ENCODE peak calls at places on chromosomes 2 and 18, in seven cellular contexts. One of them, this sample, is unnamed.

GRCh38 chr2:46679761-46680160 is 200.4 kb downstream of the TMEM247 start:
- DNase-seq in AG08395: peak; percentile 70
- DNase-seq in fibroblast of villous mesenchyme: peak; percentile 42
- DNase-seq in activated CD4-positive, alpha-beta T cell treated with anti-CD3 and anti-CD28 coated beads, Interleukin-2, amount 10 ng/mL, durations not matched to agents 24 days and 14 days: no peak
- DNase-seq in tibial artery: no peak
- DNase-seq in activated T-cell treated with anti-CD3 and anti-CD28 coated beads, Interleukin-2, amount 50 U/mL, for 72 hours: no peak
- DNase-seq in kidney tubule cell: no peak
- DNase-seq in this sample: no peak

GRCh38 chr2:42793314-42794270 is 1.2 kb upstream of the HAAO start:
- DNase-seq in AG08395: peak; percentile 31
- DNase-seq in fibroblast of villous mesenchyme: no peak
- DNase-seq in activated CD4-positive, alpha-beta T cell treated with anti-CD3 and anti-CD28 coated beads, Interleukin-2, amount 10 ng/mL, durations not matched to agents 24 days and 14 days: no peak
- DNase-seq in tibial artery: no peak
- DNase-seq in activated T-cell treated with anti-CD3 and anti-CD28 coated beads, Interleukin-2, amount 50 U/mL, for 72 hours: no peak
- DNase-seq in kidney tubule cell: no peak
- DNase-seq in this sample: no peak

GRCh38 chr2:20391951-20392699 is 41.5 kb upstream of the PUM2 start:
- DNase-seq in AG08395: no peak
- DNase-seq in fibroblast of villous mesenchyme: no peak
- DNase-seq in activated CD4-positive, alpha-beta T cell treated with anti-CD3 and anti-CD28 coated beads, Interleukin-2, amount 10 ng/mL, durations not matched to agents 24 days and 14 days: no peak
- DNase-seq in tibial artery: no peak
- DNase-seq in activated T-cell treated with anti-CD3 and anti-CD28 coated beads, Interleukin-2, amount 50 U/mL, for 72 hours: no peak
- DNase-seq in kidney tubule cell: peak; percentile 84
- DNase-seq in this sample: no peak

GRCh38 chr2:223746611-223747010 is 90.8 kb downstream of the AP1S3 start:
- DNase-seq in AG08395: no peak
- DNase-seq in fibroblast of villous mesenchyme: no peak
- DNase-seq in activated CD4-positive, alpha-beta T cell treated with anti-CD3 and anti-CD28 coated beads, Interleukin-2, amount 10 ng/mL, durations not matched to agents 24 days and 14 days: no peak
- DNase-seq in tibial artery: no peak
- DNase-seq in activated T-cell treated with anti-CD3 and anti-CD28 coated beads, Interleukin-2, amount 50 U/mL, for 72 hours: no peak
- DNase-seq in kidney tubule cell: no peak
- DNase-seq in this sample: no peak

GRCh38 chr2:47617523-47618271 is 165.2 kb upstream of the MSH6 start:
- DNase-seq in AG08395: no peak
- DNase-seq in fibroblast of villous mesenchyme: no peak
- DNase-seq in activated CD4-positive, alpha-beta T cell treated with anti-CD3 and anti-CD28 coated beads, Interleukin-2, amount 10 ng/mL, durations not matched to agents 24 days and 14 days: no peak
- DNase-seq in tibial artery: no peak
- DNase-seq in activated T-cell treated with anti-CD3 and anti-CD28 coated beads, Interleukin-2, amount 50 U/mL, for 72 hours: no peak
- DNase-seq in kidney tubule cell: no peak
- DNase-seq in this sample: no peak

GRCh38 chr2:86274918-86275275 is 62.5 kb downstream of the REEP1 start:
- DNase-seq in AG08395: no peak
- DNase-seq in fibroblast of villous mesenchyme: no peak
- DNase-seq in activated CD4-positive, alpha-beta T cell treated with anti-CD3 and anti-CD28 coated beads, Interleukin-2, amount 10 ng/mL, durations not matched to agents 24 days and 14 days: no peak
- DNase-seq in tibial artery: no peak
- DNase-seq in activated T-cell treated with anti-CD3 and anti-CD28 coated beads, Interleukin-2, amount 50 U/mL, for 72 hours: no peak
- DNase-seq in kidney tubule cell: peak; percentile 71
- DNase-seq in this sample: peak; percentile 74

GRCh38 chr2:33476793-33477190 is 343 bp downstream of the RASGRP3 start:
- DNase-seq in AG08395: no peak
- DNase-seq in fibroblast of villous mesenchyme: no peak
- DNase-seq in activated CD4-positive, alpha-beta T cell treated with anti-CD3 and anti-CD28 coated beads, Interleukin-2, amount 10 ng/mL, durations not matched to agents 24 days and 14 days: no peak
- DNase-seq in tibial artery: no peak
- DNase-seq in activated T-cell treated with anti-CD3 and anti-CD28 coated beads, Interleukin-2, amount 50 U/mL, for 72 hours: no peak
- DNase-seq in kidney tubule cell: no peak
- DNase-seq in this sample: no peak

GRCh38 chr18:9361191-9361590 is 26.6 kb downstream of the TWSG1 start:
- DNase-seq in AG08395: no peak
- DNase-seq in fibroblast of villous mesenchyme: peak; percentile 61
- DNase-seq in activated CD4-positive, alpha-beta T cell treated with anti-CD3 and anti-CD28 coated beads, Interleukin-2, amount 10 ng/mL, durations not matched to agents 24 days and 14 days: no peak
- DNase-seq in tibial artery: no peak
- DNase-seq in activated T-cell treated with anti-CD3 and anti-CD28 coated beads, Interleukin-2, amount 50 U/mL, for 72 hours: no peak
- DNase-seq in kidney tubule cell: no peak
- DNase-seq in this sample: no peak

GRCh38 chr2:217645891-217646290 is 356.9 kb downstream of the TNS1 start:
- DNase-seq in AG08395: no peak
- DNase-seq in fibroblast of villous mesenchyme: no peak
- DNase-seq in activated CD4-positive, alpha-beta T cell treated with anti-CD3 and anti-CD28 coated beads, Interleukin-2, amount 10 ng/mL, durations not matched to agents 24 days and 14 days: no peak
- DNase-seq in tibial artery: no peak
- DNase-seq in activated T-cell treated with anti-CD3 and anti-CD28 coated beads, Interleukin-2, amount 50 U/mL, for 72 hours: no peak
- DNase-seq in kidney tubule cell: peak; percentile 49
- DNase-seq in this sample: no peak

GRCh38 chr2:129936334-129936934 is 43.0 kb upstream of the RAB6C start:
- DNase-seq in AG08395: no peak
- DNase-seq in fibroblast of villous mesenchyme: peak; percentile 11
- DNase-seq in activated CD4-positive, alpha-beta T cell treated with anti-CD3 and anti-CD28 coated beads, Interleukin-2, amount 10 ng/mL, durations not matched to agents 24 days and 14 days: peak; percentile 91
- DNase-seq in tibial artery: no peak
- DNase-seq in activated T-cell treated with anti-CD3 and anti-CD28 coated beads, Interleukin-2, amount 50 U/mL, for 72 hours: no peak
- DNase-seq in kidney tubule cell: peak; percentile 55
- DNase-seq in this sample: no peak

GRCh38 chr2:105313877-105314276 is 15.7 kb downstream of the TGFBRAP1 start:
- DNase-seq in AG08395: no peak
- DNase-seq in fibroblast of villous mesenchyme: no peak
- DNase-seq in activated CD4-positive, alpha-beta T cell treated with anti-CD3 and anti-CD28 coated beads, Interleukin-2, amount 10 ng/mL, durations not matched to agents 24 days and 14 days: no peak
- DNase-seq in tibial artery: no peak
- DNase-seq in activated T-cell treated with anti-CD3 and anti-CD28 coated beads, Interleukin-2, amount 50 U/mL, for 72 hours: no peak
- DNase-seq in kidney tubule cell: no peak
- DNase-seq in this sample: no peak

GRCh38 chr18:21073180-21073579 is 38.4 kb downstream of the ROCK1 start:
- DNase-seq in AG08395: no peak
- DNase-seq in fibroblast of villous mesenchyme: no peak
- DNase-seq in activated CD4-positive, alpha-beta T cell treated with anti-CD3 and anti-CD28 coated beads, Interleukin-2, amount 10 ng/mL, durations not matched to agents 24 days and 14 days: no peak
- DNase-seq in tibial artery: no peak
- DNase-seq in activated T-cell treated with anti-CD3 and anti-CD28 coated beads, Interleukin-2, amount 50 U/mL, for 72 hours: no peak
- DNase-seq in kidney tubule cell: no peak
- DNase-seq in this sample: no peak

GRCh38 chr2:152488075-152488474 is 153.1 kb downstream of the FMNL2 start:
- DNase-seq in AG08395: no peak
- DNase-seq in fibroblast of villous mesenchyme: peak; percentile 40
- DNase-seq in activated CD4-positive, alpha-beta T cell treated with anti-CD3 and anti-CD28 coated beads, Interleukin-2, amount 10 ng/mL, durations not matched to agents 24 days and 14 days: no peak
- DNase-seq in tibial artery: no peak
- DNase-seq in activated T-cell treated with anti-CD3 and anti-CD28 coated beads, Interleukin-2, amount 50 U/mL, for 72 hours: no peak
- DNase-seq in kidney tubule cell: no peak
- DNase-seq in this sample: no peak

GRCh38 chr18:52715421-52715820 is 375.4 kb downstream of the DCC start:
- DNase-seq in AG08395: no peak
- DNase-seq in fibroblast of villous mesenchyme: no peak
- DNase-seq in activated CD4-positive, alpha-beta T cell treated with anti-CD3 and anti-CD28 coated beads, Interleukin-2, amount 10 ng/mL, durations not matched to agents 24 days and 14 days: no peak
- DNase-seq in tibial artery: no peak
- DNase-seq in activated T-cell treated with anti-CD3 and anti-CD28 coated beads, Interleukin-2, amount 50 U/mL, for 72 hours: no peak
- DNase-seq in kidney tubule cell: no peak
- DNase-seq in this sample: no peak

GRCh38 chr2:228866044-228866443 is 405.0 kb downstream of the PID1 start:
- DNase-seq in AG08395: no peak
- DNase-seq in fibroblast of villous mesenchyme: no peak
- DNase-seq in activated CD4-positive, alpha-beta T cell treated with anti-CD3 and anti-CD28 coated beads, Interleukin-2, amount 10 ng/mL, durations not matched to agents 24 days and 14 days: no peak
- DNase-seq in tibial artery: no peak
- DNase-seq in activated T-cell treated with anti-CD3 and anti-CD28 coated beads, Interleukin-2, amount 50 U/mL, for 72 hours: no peak
- DNase-seq in kidney tubule cell: no peak
- DNase-seq in this sample: no peak